ENCODE peak calls at places on chromosomes 5 and 9, in five cellular contexts. One of them, this sample, is unnamed.

GRCh38 chr5:143514915-143515314 is 111.4 kb upstream of the NR3C1 start:
- DNase-seq in CD8-positive, alpha-beta memory T cell: no peak
- DNase-seq in GM06990: no peak
- DNase-seq in AG09309: peak
- DNase-seq in fibroblast of mammary gland: peak
- DNase-seq in this sample: peak

GRCh38 chr5:168878121-168878520 is 299.0 kb upstream of the PANK3 start:
- DNase-seq in fibroblast of mammary gland: no peak
- DNase-seq in CD8-positive, alpha-beta memory T cell: no peak
- DNase-seq in GM06990: no peak
- DNase-seq in AG09309: no peak
- DNase-seq in this sample: no peak

GRCh38 chr9:79164396-79164795 is 407.4 kb upstream of the TLE4 start:
- DNase-seq in CD8-positive, alpha-beta memory T cell: no peak
- DNase-seq in fibroblast of mammary gland: peak
- DNase-seq in GM06990: no peak
- DNase-seq in AG09309: no peak
- DNase-seq in this sample: no peak

GRCh38 chr9:32707326-32707725 is 71.9 kb upstream of the TAF1L start:
- DNase-seq in GM06990: no peak
- DNase-seq in AG09309: no peak
- DNase-seq in CD8-positive, alpha-beta memory T cell: no peak
- DNase-seq in fibroblast of mammary gland: peak
- DNase-seq in this sample: no peak

GRCh38 chr9:27474350-27474749 is 49.7 kb upstream of the IFNK start:
- DNase-seq in AG09309: no peak
- DNase-seq in CD8-positive, alpha-beta memory T cell: no peak
- DNase-seq in fibroblast of mammary gland: no peak
- DNase-seq in GM06990: no peak
- DNase-seq in this sample: no peak

GRCh38 chr9:131521822-131522221 is 9.2 kb downstream of the UCK1 start:
- DNase-seq in GM06990: no peak
- DNase-seq in fibroblast of mammary gland: no peak
- DNase-seq in AG09309: no peak
- DNase-seq in CD8-positive, alpha-beta memory T cell: no peak
- DNase-seq in this sample: no peak

GRCh38 chr9:127463382-127463781 is 12.1 kb downstream of the LRSAM1 start:
- DNase-seq in CD8-positive, alpha-beta memory T cell: no peak
- DNase-seq in fibroblast of mammary gland: no peak
- DNase-seq in GM06990: no peak
- DNase-seq in AG09309: no peak
- DNase-seq in this sample: no peak

GRCh38 chr5:156170351-156170961 is 156.5 kb upstream of the SGCD start:
- DNase-seq in CD8-positive, alpha-beta memory T cell: no peak
- DNase-seq in fibroblast of mammary gland: no peak
- DNase-seq in GM06990: no peak
- DNase-seq in AG09309: no peak
- DNase-seq in this sample: no peak

GRCh38 chr9:14096182-14096922 is 217.6 kb downstream of the NFIB start:
- DNase-seq in GM06990: no peak
- DNase-seq in CD8-positive, alpha-beta memory T cell: no peak
- DNase-seq in AG09309: no peak
- DNase-seq in fibroblast of mammary gland: peak
- DNase-seq in this sample: peak

GRCh38 chr9:117625154-117625553 is 79.0 kb upstream of the TLR4 start:
- DNase-seq in CD8-positive, alpha-beta memory T cell: no peak
- DNase-seq in fibroblast of mammary gland: no peak
- DNase-seq in GM06990: no peak
- DNase-seq in AG09309: no peak
- DNase-seq in this sample: no peak

GRCh38 chr9:108569624-108570023 is 286.2 kb downstream of the ACTL7B start:
- DNase-seq in fibroblast of mammary gland: peak
- DNase-seq in AG09309: peak
- DNase-seq in CD8-positive, alpha-beta memory T cell: no peak
- DNase-seq in GM06990: no peak
- DNase-seq in this sample: peak

GRCh38 chr5:61051267-61051666 is 106.3 kb downstream of the NDUFAF2 start:
- DNase-seq in GM06990: no peak
- DNase-seq in AG09309: no peak
- DNase-seq in CD8-positive, alpha-beta memory T cell: no peak
- DNase-seq in fibroblast of mammary gland: peak
- DNase-seq in this sample: peak

GRCh38 chr5:144248015-144248414 is 77.3 kb downstream of the KCTD16 start:
- DNase-seq in AG09309: no peak
- DNase-seq in CD8-positive, alpha-beta memory T cell: no peak
- DNase-seq in fibroblast of mammary gland: no peak
- DNase-seq in GM06990: no peak
- DNase-seq in this sample: no peak

GRCh38 chr9:129240581-129241211 is 62.6 kb upstream of the IER5L start:
- DNase-seq in fibroblast of mammary gland: no peak
- DNase-seq in CD8-positive, alpha-beta memory T cell: no peak
- DNase-seq in GM06990: no peak
- DNase-seq in AG09309: no peak
- DNase-seq in this sample: no peak

GRCh38 chr9:121840838-121841760 is 189.7 kb downstream of the DAB2IP start:
- DNase-seq in AG09309: no peak
- DNase-seq in CD8-positive, alpha-beta memory T cell: no peak
- DNase-seq in fibroblast of mammary gland: no peak
- DNase-seq in GM06990: no peak
- DNase-seq in this sample: no peak

GRCh38 chr5:74085186-74085585 is 459.2 kb downstream of the ARHGEF28 start:
- DNase-seq in CD8-positive, alpha-beta memory T cell: no peak
- DNase-seq in fibroblast of mammary gland: no peak
- DNase-seq in AG09309: no peak
- DNase-seq in GM06990: no peak
- DNase-seq in this sample: no peak

GRCh38 chr5:144467795-144468194 is 297.1 kb downstream of the KCTD16 start:
- DNase-seq in AG09309: no peak
- DNase-seq in fibroblast of mammary gland: peak
- DNase-seq in GM06990: no peak
- DNase-seq in CD8-positive, alpha-beta memory T cell: no peak
- DNase-seq in this sample: peak

GRCh38 chr5:157955541-157956172 is 96.7 kb upstream of the CLINT1 start:
- DNase-seq in AG09309: no peak
- DNase-seq in fibroblast of mammary gland: no peak
- DNase-seq in GM06990: no peak
- DNase-seq in CD8-positive, alpha-beta memory T cell: no peak
- DNase-seq in this sample: no peak

GRCh38 chr9:32010322-32010721 is 374.1 kb upstream of the ACO1 start:
- DNase-seq in AG09309: no peak
- DNase-seq in CD8-positive, alpha-beta memory T cell: no peak
- DNase-seq in GM06990: no peak
- DNase-seq in fibroblast of mammary gland: no peak
- DNase-seq in this sample: no peak

GRCh38 chr9:133787749-133788015 is 49.5 kb upstream of the SARDH start:
- DNase-seq in fibroblast of mammary gland: peak
- DNase-seq in CD8-positive, alpha-beta memory T cell: no peak
- DNase-seq in AG09309: no peak
- DNase-seq in GM06990: peak
- DNase-seq in this sample: no peak

GRCh38 chr9:100473271-100474081 is 527 bp downstream of the TMEFF1 start:
- DNase-seq in CD8-positive, alpha-beta memory T cell: no peak
- DNase-seq in fibroblast of mammary gland: peak
- DNase-seq in GM06990: peak
- DNase-seq in AG09309: no peak
- DNase-seq in this sample: no peak

GRCh38 chr5:41503321-41503720 is 7.1 kb downstream of the PLCXD3 start:
- DNase-seq in CD8-positive, alpha-beta memory T cell: no peak
- DNase-seq in GM06990: no peak
- DNase-seq in fibroblast of mammary gland: peak
- DNase-seq in AG09309: no peak
- DNase-seq in this sample: no peak

GRCh38 chr5:177309351-177310191 is 2.1 kb downstream of the MXD3 start:
- DNase-seq in GM06990: peak
- DNase-seq in AG09309: no peak
- DNase-seq in fibroblast of mammary gland: peak
- DNase-seq in CD8-positive, alpha-beta memory T cell: peak
- DNase-seq in this sample: peak

GRCh38 chr9:26012797-26013594 is 334.8 kb upstream of the TUSC1 start:
- DNase-seq in AG09309: no peak
- DNase-seq in fibroblast of mammary gland: peak
- DNase-seq in CD8-positive, alpha-beta memory T cell: no peak
- DNase-seq in GM06990: no peak
- DNase-seq in this sample: no peak

DNA sequence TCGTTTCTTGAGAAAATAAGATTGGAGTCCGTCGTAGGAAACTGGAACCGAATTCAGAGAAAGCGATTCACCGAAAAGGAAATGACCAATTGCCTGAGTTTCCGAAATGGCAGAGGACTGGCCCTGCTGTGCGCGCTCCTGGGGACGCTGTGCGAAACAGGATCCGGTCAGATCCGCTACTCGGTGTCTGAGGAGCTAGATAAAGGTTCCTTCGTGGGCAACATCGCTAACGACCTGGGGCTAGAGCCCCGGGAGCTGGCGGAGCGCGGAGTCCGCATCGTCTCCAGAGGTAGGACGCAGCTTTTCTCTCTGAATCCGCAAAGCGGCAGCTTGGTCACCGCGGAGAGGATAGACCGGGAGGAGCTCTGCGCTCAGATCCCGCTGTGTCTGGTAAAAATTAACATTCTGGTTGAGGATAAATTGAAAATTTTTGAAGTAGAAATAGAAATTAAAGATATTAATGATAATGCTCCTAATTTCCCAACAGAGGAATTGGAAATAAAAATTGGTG is 379 bp downstream of the PCDHGA3 start:
- DNase-seq in fibroblast of mammary gland: no peak
- DNase-seq in CD8-positive, alpha-beta memory T cell: no peak
- DNase-seq in GM06990: no peak
- DNase-seq in AG09309: no peak
- DNase-seq in this sample: no peak
- H3K4me3 ChIP-seq in fibroblast of mammary gland: peak
- H3K4me3 ChIP-seq in CD8-positive, alpha-beta memory T cell: no peak
- H3K4me3 ChIP-seq in GM06990: no peak
- H3K4me3 ChIP-seq in AG09309: peak
- H3K4me3 ChIP-seq in this sample: peak

GRCh38 chr9:138023394-138024124 is 146.0 kb downstream of the CACNA1B start:
- DNase-seq in fibroblast of mammary gland: no peak
- DNase-seq in GM06990: no peak
- DNase-seq in AG09309: no peak
- DNase-seq in CD8-positive, alpha-beta memory T cell: no peak
- DNase-seq in this sample: no peak
- H3K4me3 ChIP-seq in fibroblast of mammary gland: no peak
- H3K4me3 ChIP-seq in GM06990: no peak
- H3K4me3 ChIP-seq in AG09309: no peak
- H3K4me3 ChIP-seq in CD8-positive, alpha-beta memory T cell: no peak
- H3K4me3 ChIP-seq in this sample: no peak

GRCh38 chr5:32776203-32776602 is 65.1 kb downstream of the NPR3 start:
- DNase-seq in CD8-positive, alpha-beta memory T cell: no peak
- DNase-seq in AG09309: no peak
- DNase-seq in fibroblast of mammary gland: no peak
- DNase-seq in GM06990: no peak
- DNase-seq in this sample: no peak

GRCh38 chr5:32777222-32777621 is 66.1 kb downstream of the NPR3 start:
- DNase-seq in AG09309: no peak
- DNase-seq in fibroblast of mammary gland: no peak
- DNase-seq in GM06990: no peak
- DNase-seq in CD8-positive, alpha-beta memory T cell: no peak
- DNase-seq in this sample: no peak

GRCh38 chr5:32778403-32778802 is 67.3 kb downstream of the NPR3 start:
- DNase-seq in CD8-positive, alpha-beta memory T cell: no peak
- DNase-seq in GM06990: no peak
- DNase-seq in fibroblast of mammary gland: no peak
- DNase-seq in AG09309: no peak
- DNase-seq in this sample: no peak

GRCh38 chr5:32779754-32780415 is 68.8 kb downstream of the NPR3 start:
- DNase-seq in fibroblast of mammary gland: no peak
- DNase-seq in GM06990: no peak
- DNase-seq in CD8-positive, alpha-beta memory T cell: no peak
- DNase-seq in AG09309: no peak
- DNase-seq in this sample: no peak

DNA sequence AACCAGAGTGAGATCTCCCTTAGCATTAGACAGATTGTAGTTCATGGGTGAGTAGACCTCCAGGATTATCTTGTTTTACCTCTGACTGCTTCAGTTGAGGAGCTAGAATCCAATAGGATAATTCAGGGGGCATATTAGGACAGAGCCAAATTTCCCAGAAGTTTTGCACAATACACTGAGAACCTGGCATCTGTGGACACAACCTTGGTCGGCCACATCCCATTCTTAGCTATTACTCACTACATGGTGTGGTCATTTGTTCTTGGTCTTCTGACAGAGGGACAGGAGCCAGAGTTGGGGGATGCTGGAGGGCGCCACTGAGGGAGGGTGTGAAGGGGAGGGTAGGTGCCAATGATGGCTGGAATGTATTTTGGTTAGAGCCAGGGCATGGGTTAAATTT is 66.6 kb downstream of the NPR3 start:
- DNase-seq in CD8-positive, alpha-beta memory T cell: no peak
- DNase-seq in GM06990: no peak
- DNase-seq in AG09309: no peak
- DNase-seq in fibroblast of mammary gland: peak
- DNase-seq in this sample: no peak
- H3K4me3 ChIP-seq in CD8-positive, alpha-beta memory T cell: no peak
- H3K4me3 ChIP-seq in GM06990: no peak
- H3K4me3 ChIP-seq in AG09309: no peak
- H3K4me3 ChIP-seq in fibroblast of mammary gland: no peak
- H3K4me3 ChIP-seq in this sample: no peak

GRCh38 chr5:3601929-3602712 is 6.5 kb downstream of the IRX1 start:
- DNase-seq in fibroblast of mammary gland: peak
- DNase-seq in AG09309: no peak
- DNase-seq in GM06990: no peak
- DNase-seq in CD8-positive, alpha-beta memory T cell: no peak
- DNase-seq in this sample: no peak
- H3K4me3 ChIP-seq in fibroblast of mammary gland: no peak
- H3K4me3 ChIP-seq in AG09309: no peak
- H3K4me3 ChIP-seq in GM06990: no peak
- H3K4me3 ChIP-seq in CD8-positive, alpha-beta memory T cell: no peak
- H3K4me3 ChIP-seq in this sample: peak

This sample was measured in astrocyte of the cerebellum.